ENCODE peak calls at places on chromosomes 7 and 10, in ten cellular contexts. One of them, this sample, is unnamed.

GRCh38 chr7:46173526-46174191 is 252.6 kb upstream of the IGFBP3 start:
- DNase-seq in Right ventricle myocardium superior: peak
- DNase-seq in T-helper 9 cell: no peak
- DNase-seq in kidney tubule cell: peak
- DNase-seq in GM23248: no peak
- DNase-seq in activated CD8-positive, alpha-beta memory T cell treated with anti-CD3 and anti-CD28 coated beads, Interleukin-2, amount 50 U/mL, for 48 hours: no peak
- DNase-seq in body of pancreas: peak
- DNase-seq in neural crest cell: no peak
- DNase-seq in NCI-H2081 treated with DMSO at 0.1 percent for 48 hours: no peak
- DNase-seq in stimulated activated CD8-positive, alpha-beta memory T cell treated with anti-CD3 and anti-CD28 coated beads, Interleukin-4, amount 100 ng/mL, for 4 hours: no peak
- DNase-seq in this sample: peak

GRCh38 chr7:146654048-146654447 is 537.4 kb downstream of the CNTNAP2 start:
- DNase-seq in stimulated activated CD8-positive, alpha-beta memory T cell treated with anti-CD3 and anti-CD28 coated beads, Interleukin-4, amount 100 ng/mL, for 4 hours: no peak
- DNase-seq in body of pancreas: no peak
- DNase-seq in neural crest cell: no peak
- DNase-seq in GM23248: no peak
- DNase-seq in Right ventricle myocardium superior: no peak
- DNase-seq in NCI-H2081 treated with DMSO at 0.1 percent for 48 hours: no peak
- DNase-seq in T-helper 9 cell: no peak
- DNase-seq in kidney tubule cell: no peak
- DNase-seq in activated CD8-positive, alpha-beta memory T cell treated with anti-CD3 and anti-CD28 coated beads, Interleukin-2, amount 50 U/mL, for 48 hours: no peak
- DNase-seq in this sample: no peak

GRCh38 chr7:11524476-11525398 is 307.3 kb downstream of the THSD7A start:
- DNase-seq in neural crest cell: no peak
- DNase-seq in T-helper 9 cell: no peak
- DNase-seq in kidney tubule cell: peak
- DNase-seq in NCI-H2081 treated with DMSO at 0.1 percent for 48 hours: no peak
- DNase-seq in stimulated activated CD8-positive, alpha-beta memory T cell treated with anti-CD3 and anti-CD28 coated beads, Interleukin-4, amount 100 ng/mL, for 4 hours: no peak
- DNase-seq in activated CD8-positive, alpha-beta memory T cell treated with anti-CD3 and anti-CD28 coated beads, Interleukin-2, amount 50 U/mL, for 48 hours: no peak
- DNase-seq in GM23248: no peak
- DNase-seq in body of pancreas: no peak
- DNase-seq in Right ventricle myocardium superior: no peak
- DNase-seq in this sample: no peak

GRCh38 chr10:49282306-49282705 is 16.7 kb upstream of the C10orf71 start:
- DNase-seq in NCI-H2081 treated with DMSO at 0.1 percent for 48 hours: no peak
- DNase-seq in kidney tubule cell: no peak
- DNase-seq in body of pancreas: no peak
- DNase-seq in neural crest cell: no peak
- DNase-seq in T-helper 9 cell: no peak
- DNase-seq in GM23248: no peak
- DNase-seq in activated CD8-positive, alpha-beta memory T cell treated with anti-CD3 and anti-CD28 coated beads, Interleukin-2, amount 50 U/mL, for 48 hours: peak
- DNase-seq in stimulated activated CD8-positive, alpha-beta memory T cell treated with anti-CD3 and anti-CD28 coated beads, Interleukin-4, amount 100 ng/mL, for 4 hours: no peak
- DNase-seq in Right ventricle myocardium superior: no peak
- DNase-seq in this sample: no peak

GRCh38 chr7:41466760-41467384 is 236.0 kb downstream of the INHBA start:
- DNase-seq in stimulated activated CD8-positive, alpha-beta memory T cell treated with anti-CD3 and anti-CD28 coated beads, Interleukin-4, amount 100 ng/mL, for 4 hours: no peak
- DNase-seq in Right ventricle myocardium superior: no peak
- DNase-seq in body of pancreas: no peak
- DNase-seq in GM23248: no peak
- DNase-seq in T-helper 9 cell: no peak
- DNase-seq in activated CD8-positive, alpha-beta memory T cell treated with anti-CD3 and anti-CD28 coated beads, Interleukin-2, amount 50 U/mL, for 48 hours: no peak
- DNase-seq in NCI-H2081 treated with DMSO at 0.1 percent for 48 hours: no peak
- DNase-seq in kidney tubule cell: peak
- DNase-seq in neural crest cell: no peak
- DNase-seq in this sample: no peak

GRCh38 chr10:26840938-26841732 is 19.6 kb downstream of the ABI1 start:
- DNase-seq in T-helper 9 cell: no peak
- DNase-seq in NCI-H2081 treated with DMSO at 0.1 percent for 48 hours: no peak
- DNase-seq in kidney tubule cell: no peak
- DNase-seq in activated CD8-positive, alpha-beta memory T cell treated with anti-CD3 and anti-CD28 coated beads, Interleukin-2, amount 50 U/mL, for 48 hours: no peak
- DNase-seq in neural crest cell: no peak
- DNase-seq in GM23248: no peak
- DNase-seq in Right ventricle myocardium superior: no peak
- DNase-seq in stimulated activated CD8-positive, alpha-beta memory T cell treated with anti-CD3 and anti-CD28 coated beads, Interleukin-4, amount 100 ng/mL, for 4 hours: no peak
- DNase-seq in body of pancreas: no peak
- DNase-seq in this sample: no peak

GRCh38 chr10:118035358-118036031 is 11.2 kb downstream of the RAB11FIP2 start:
- DNase-seq in stimulated activated CD8-positive, alpha-beta memory T cell treated with anti-CD3 and anti-CD28 coated beads, Interleukin-4, amount 100 ng/mL, for 4 hours: no peak
- DNase-seq in T-helper 9 cell: no peak
- DNase-seq in kidney tubule cell: peak
- DNase-seq in GM23248: no peak
- DNase-seq in neural crest cell: no peak
- DNase-seq in Right ventricle myocardium superior: no peak
- DNase-seq in activated CD8-positive, alpha-beta memory T cell treated with anti-CD3 and anti-CD28 coated beads, Interleukin-2, amount 50 U/mL, for 48 hours: no peak
- DNase-seq in body of pancreas: no peak
- DNase-seq in NCI-H2081 treated with DMSO at 0.1 percent for 48 hours: no peak
- DNase-seq in this sample: no peak

GRCh38 chr10:86366033-86366901 is at the start of gene GRID1:
- DNase-seq in body of pancreas: peak
- DNase-seq in activated CD8-positive, alpha-beta memory T cell treated with anti-CD3 and anti-CD28 coated beads, Interleukin-2, amount 50 U/mL, for 48 hours: no peak
- DNase-seq in T-helper 9 cell: no peak
- DNase-seq in GM23248: peak
- DNase-seq in kidney tubule cell: no peak
- DNase-seq in NCI-H2081 treated with DMSO at 0.1 percent for 48 hours: no peak
- DNase-seq in neural crest cell: no peak
- DNase-seq in Right ventricle myocardium superior: peak
- DNase-seq in stimulated activated CD8-positive, alpha-beta memory T cell treated with anti-CD3 and anti-CD28 coated beads, Interleukin-4, amount 100 ng/mL, for 4 hours: no peak
- DNase-seq in this sample: peak

GRCh38 chr10:29658984-29659769 is 24.4 kb upstream of the SVIL start:
- DNase-seq in Right ventricle myocardium superior: no peak
- DNase-seq in NCI-H2081 treated with DMSO at 0.1 percent for 48 hours: no peak
- DNase-seq in activated CD8-positive, alpha-beta memory T cell treated with anti-CD3 and anti-CD28 coated beads, Interleukin-2, amount 50 U/mL, for 48 hours: peak
- DNase-seq in neural crest cell: no peak
- DNase-seq in kidney tubule cell: peak
- DNase-seq in GM23248: peak
- DNase-seq in stimulated activated CD8-positive, alpha-beta memory T cell treated with anti-CD3 and anti-CD28 coated beads, Interleukin-4, amount 100 ng/mL, for 4 hours: peak
- DNase-seq in body of pancreas: no peak
- DNase-seq in T-helper 9 cell: peak
- DNase-seq in this sample: peak

GRCh38 chr7:21945374-21946227 is at the start of gene CDCA7L:
- DNase-seq in Right ventricle myocardium superior: peak
- DNase-seq in NCI-H2081 treated with DMSO at 0.1 percent for 48 hours: no peak
- DNase-seq in T-helper 9 cell: peak
- DNase-seq in stimulated activated CD8-positive, alpha-beta memory T cell treated with anti-CD3 and anti-CD28 coated beads, Interleukin-4, amount 100 ng/mL, for 4 hours: no peak
- DNase-seq in activated CD8-positive, alpha-beta memory T cell treated with anti-CD3 and anti-CD28 coated beads, Interleukin-2, amount 50 U/mL, for 48 hours: peak
- DNase-seq in kidney tubule cell: peak
- DNase-seq in body of pancreas: peak
- DNase-seq in neural crest cell: peak
- DNase-seq in GM23248: peak
- DNase-seq in this sample: peak

GRCh38 chr7:926061-927030 is 28.1 kb downstream of the ADAP1 start:
- DNase-seq in NCI-H2081 treated with DMSO at 0.1 percent for 48 hours: no peak
- DNase-seq in Right ventricle myocardium superior: peak
- DNase-seq in activated CD8-positive, alpha-beta memory T cell treated with anti-CD3 and anti-CD28 coated beads, Interleukin-2, amount 50 U/mL, for 48 hours: peak
- DNase-seq in body of pancreas: peak
- DNase-seq in neural crest cell: no peak
- DNase-seq in T-helper 9 cell: no peak
- DNase-seq in stimulated activated CD8-positive, alpha-beta memory T cell treated with anti-CD3 and anti-CD28 coated beads, Interleukin-4, amount 100 ng/mL, for 4 hours: no peak
- DNase-seq in kidney tubule cell: no peak
- DNase-seq in GM23248: no peak
- DNase-seq in this sample: no peak

GRCh38 chr7:159067870-159068787 is 76.5 kb downstream of the VIPR2 start:
- DNase-seq in Right ventricle myocardium superior: peak
- DNase-seq in NCI-H2081 treated with DMSO at 0.1 percent for 48 hours: no peak
- DNase-seq in neural crest cell: no peak
- DNase-seq in T-helper 9 cell: no peak
- DNase-seq in activated CD8-positive, alpha-beta memory T cell treated with anti-CD3 and anti-CD28 coated beads, Interleukin-2, amount 50 U/mL, for 48 hours: peak
- DNase-seq in stimulated activated CD8-positive, alpha-beta memory T cell treated with anti-CD3 and anti-CD28 coated beads, Interleukin-4, amount 100 ng/mL, for 4 hours: no peak
- DNase-seq in kidney tubule cell: no peak
- DNase-seq in GM23248: no peak
- DNase-seq in body of pancreas: no peak
- DNase-seq in this sample: peak

GRCh38 chr7:82677493-82677892 is 233.9 kb upstream of the CACNA2D1 start:
- DNase-seq in stimulated activated CD8-positive, alpha-beta memory T cell treated with anti-CD3 and anti-CD28 coated beads, Interleukin-4, amount 100 ng/mL, for 4 hours: peak
- DNase-seq in Right ventricle myocardium superior: no peak
- DNase-seq in body of pancreas: no peak
- DNase-seq in kidney tubule cell: peak
- DNase-seq in neural crest cell: no peak
- DNase-seq in T-helper 9 cell: peak
- DNase-seq in activated CD8-positive, alpha-beta memory T cell treated with anti-CD3 and anti-CD28 coated beads, Interleukin-2, amount 50 U/mL, for 48 hours: no peak
- DNase-seq in NCI-H2081 treated with DMSO at 0.1 percent for 48 hours: peak
- DNase-seq in GM23248: peak
- DNase-seq in this sample: no peak

GRCh38 chr10:91032614-91033248 is 111.8 kb upstream of the ANKRD1 start:
- DNase-seq in body of pancreas: no peak
- DNase-seq in GM23248: peak
- DNase-seq in NCI-H2081 treated with DMSO at 0.1 percent for 48 hours: no peak
- DNase-seq in activated CD8-positive, alpha-beta memory T cell treated with anti-CD3 and anti-CD28 coated beads, Interleukin-2, amount 50 U/mL, for 48 hours: no peak
- DNase-seq in Right ventricle myocardium superior: no peak
- DNase-seq in kidney tubule cell: peak
- DNase-seq in neural crest cell: no peak
- DNase-seq in stimulated activated CD8-positive, alpha-beta memory T cell treated with anti-CD3 and anti-CD28 coated beads, Interleukin-4, amount 100 ng/mL, for 4 hours: no peak
- DNase-seq in T-helper 9 cell: no peak
- DNase-seq in this sample: no peak

GRCh38 chr7:116857052-116857451 is 5.3 kb upstream of the CAPZA2 start:
- DNase-seq in kidney tubule cell: no peak
- DNase-seq in GM23248: no peak
- DNase-seq in T-helper 9 cell: no peak
- DNase-seq in neural crest cell: no peak
- DNase-seq in activated CD8-positive, alpha-beta memory T cell treated with anti-CD3 and anti-CD28 coated beads, Interleukin-2, amount 50 U/mL, for 48 hours: no peak
- DNase-seq in Right ventricle myocardium superior: no peak
- DNase-seq in body of pancreas: no peak
- DNase-seq in stimulated activated CD8-positive, alpha-beta memory T cell treated with anti-CD3 and anti-CD28 coated beads, Interleukin-4, amount 100 ng/mL, for 4 hours: no peak
- DNase-seq in NCI-H2081 treated with DMSO at 0.1 percent for 48 hours: no peak
- DNase-seq in this sample: no peak

GRCh38 chr7:50068850-50069551 is 24.0 kb downstream of the ZPBP start:
- DNase-seq in neural crest cell: no peak
- DNase-seq in activated CD8-positive, alpha-beta memory T cell treated with anti-CD3 and anti-CD28 coated beads, Interleukin-2, amount 50 U/mL, for 48 hours: no peak
- DNase-seq in GM23248: peak
- DNase-seq in kidney tubule cell: peak
- DNase-seq in body of pancreas: peak
- DNase-seq in NCI-H2081 treated with DMSO at 0.1 percent for 48 hours: no peak
- DNase-seq in Right ventricle myocardium superior: no peak
- DNase-seq in stimulated activated CD8-positive, alpha-beta memory T cell treated with anti-CD3 and anti-CD28 coated beads, Interleukin-4, amount 100 ng/mL, for 4 hours: no peak
- DNase-seq in T-helper 9 cell: no peak
- DNase-seq in this sample: peak

GRCh38 chr7:132825222-132825621 is 249.0 kb upstream of the PLXNA4 start:
- DNase-seq in Right ventricle myocardium superior: no peak
- DNase-seq in neural crest cell: no peak
- DNase-seq in stimulated activated CD8-positive, alpha-beta memory T cell treated with anti-CD3 and anti-CD28 coated beads, Interleukin-4, amount 100 ng/mL, for 4 hours: no peak
- DNase-seq in NCI-H2081 treated with DMSO at 0.1 percent for 48 hours: no peak
- DNase-seq in GM23248: no peak
- DNase-seq in kidney tubule cell: no peak
- DNase-seq in activated CD8-positive, alpha-beta memory T cell treated with anti-CD3 and anti-CD28 coated beads, Interleukin-2, amount 50 U/mL, for 48 hours: no peak
- DNase-seq in T-helper 9 cell: no peak
- DNase-seq in body of pancreas: no peak
- DNase-seq in this sample: no peak

GRCh38 chr7:68488366-68489060 is 1109.8 kb upstream of the AUTS2 start:
- DNase-seq in Right ventricle myocardium superior: no peak
- DNase-seq in activated CD8-positive, alpha-beta memory T cell treated with anti-CD3 and anti-CD28 coated beads, Interleukin-2, amount 50 U/mL, for 48 hours: no peak
- DNase-seq in neural crest cell: no peak
- DNase-seq in NCI-H2081 treated with DMSO at 0.1 percent for 48 hours: no peak
- DNase-seq in T-helper 9 cell: no peak
- DNase-seq in GM23248: no peak
- DNase-seq in kidney tubule cell: no peak
- DNase-seq in body of pancreas: no peak
- DNase-seq in stimulated activated CD8-positive, alpha-beta memory T cell treated with anti-CD3 and anti-CD28 coated beads, Interleukin-4, amount 100 ng/mL, for 4 hours: no peak
- DNase-seq in this sample: no peak

GRCh38 chr7:138917771-138918170 is 63.4 kb downstream of the KIAA1549 start:
- DNase-seq in activated CD8-positive, alpha-beta memory T cell treated with anti-CD3 and anti-CD28 coated beads, Interleukin-2, amount 50 U/mL, for 48 hours: no peak
- DNase-seq in T-helper 9 cell: no peak
- DNase-seq in NCI-H2081 treated with DMSO at 0.1 percent for 48 hours: no peak
- DNase-seq in stimulated activated CD8-positive, alpha-beta memory T cell treated with anti-CD3 and anti-CD28 coated beads, Interleukin-4, amount 100 ng/mL, for 4 hours: no peak
- DNase-seq in kidney tubule cell: no peak
- DNase-seq in GM23248: no peak
- DNase-seq in neural crest cell: no peak
- DNase-seq in body of pancreas: no peak
- DNase-seq in Right ventricle myocardium superior: no peak
- DNase-seq in this sample: no peak

This sample was measured in AG20443.